ENCODE peak calls at places on chromosomes 16 and 17, in five cellular contexts. M, X, Y, H and G are unnamed samples.

GRCh38 chr17:11618861-11619566 is 20.7 kb downstream of the DNAH9 start:
- DNase-seq in H (no peak), X (no peak), Y (no peak), M (no peak), G (peak)

GRCh38 chr16:69195371-69196029 is 8.5 kb downstream of the SNTB2 start:
- DNase-seq in Y (no peak), H (no peak), X (no peak), M (no peak), G (no peak)

GRCh38 chr17:65020284-65020683 is 36.3 kb downstream of the GNA13 start:
- DNase-seq in Y (no peak), X (no peak), H (no peak), M (no peak), G (no peak)

GRCh38 chr17:82012482-82013295 is 10.0 kb downstream of the CENPX start:
- DNase-seq in H (no peak), X (no peak), M (no peak), Y (no peak), G (no peak)

GRCh38 chr17:8021565-8022357 is 17.1 kb upstream of the ALOX15B start:
- DNase-seq in X (no peak), H (no peak), Y (no peak), M (no peak), G (peak)

GRCh38 chr16:23691483-23692189 is 12.9 kb downstream of the PLK1 start:
- DNase-seq in M (no peak), Y (no peak), X (no peak), H (no peak), G (no peak)

GRCh38 chr16:24935336-24935735 is 79.8 kb downstream of the ARHGAP17 start:
- DNase-seq in H (no peak), M (no peak), Y (no peak), X (no peak), G (no peak)

GRCh38 chr16:85681255-85681654 is 7.5 kb downstream of the GINS2 start:
- DNase-seq in M (no peak), Y (no peak), H (no peak), X (no peak), G (no peak)

GRCh38 chr17:75267146-75267402 is 4.0 kb downstream of the MIF4GD start:
- DNase-seq in H (no peak), X (no peak), Y (no peak), M (no peak), G (no peak)